ENCODE peak calls at places on chromosomes 13 and 19, in six cellular contexts. A is HFFc6, R is body of pancreas, W is left colon, F is WTC11, S is heart right ventricle. N is an unnamed sample.

GRCh38 chr13:113053801-113054604 is 51.6 kb upstream of the F7 start:
- DNase-seq in W (no peak), F (no peak), S (no peak), A (no peak), R (no peak), N (no peak)

GRCh38 chr19:18895828-18896341 is at the start of gene CERS1:
- DNase-seq in R (no peak), S (no peak), A (no peak), F (peak; percentile 48), W (no peak), N (no peak)

GRCh38 chr13:105290596-105290995 is 1244.9 kb downstream of the EFNB2 start:
- DNase-seq in R (no peak), W (no peak), S (no peak), A (no peak), F (no peak), N (no peak)

GRCh38 chr13:96726651-96727050 is 267.6 kb downstream of the OXGR1 start:
- DNase-seq in F (no peak), A (no peak), R (no peak), S (no peak), W (no peak), N (no peak)

GRCh38 chr13:96090240-96091101 is 564 bp downstream of the HS6ST3 start:
- DNase-seq in A (no peak), S (no peak), W (no peak), R (peak; percentile 44), F (peak; percentile 50), N (no peak)

GRCh38 chr19:5823579-5824281 is 15.8 kb downstream of the FUT6 start:
- DNase-seq in A (no peak), W (no peak), R (peak; percentile 47), F (peak; percentile 65), S (no peak), N (no peak)

GRCh38 chr19:5470264-5470671 is 15.1 kb downstream of the ZNRF4 start:
- DNase-seq in S (no peak), A (no peak), W (peak; percentile 63), R (no peak), F (no peak), N (no peak)

GRCh38 chr19:10228925-10229324 is 2.2 kb downstream of the S1PR2 start:
- DNase-seq in W (no peak), S (peak; percentile 24), R (peak; percentile 24), F (peak; percentile 54), A (no peak), N (no peak)

GRCh38 chr13:112645327-112645914 is 44.4 kb upstream of the ATP11A start:
- DNase-seq in S (no peak), R (no peak), W (no peak), F (no peak), A (no peak), N (no peak)

GRCh38 chr19:49361438-49362047 is 673 bp downstream of the TEAD2 start:
- DNase-seq in S (peak; percentile 92), W (peak; percentile 77), R (peak; percentile 86), A (peak; percentile 39), F (peak; percentile 72), N (peak; percentile 48)

GRCh38 chr13:80011448-80012212 is 329.3 kb downstream of the SPRY2 start:
- DNase-seq in F (no peak), A (no peak), R (peak; percentile 36), S (no peak), W (no peak), N (peak; percentile 55)

GRCh38 chr19:55545913-55546495 is 661 bp upstream of the SBK3 start:
- DNase-seq in W (no peak), S (peak; percentile 63), R (no peak), F (no peak), A (no peak), N (no peak)

GRCh38 chr13:110525328-110526319 is 35.9 kb downstream of the RAB20 start:
- DNase-seq in R (no peak), W (peak; percentile 70), F (no peak), A (no peak), S (peak; percentile 54), N (no peak)

GRCh38 chr13:36192166-36192565 is 22.2 kb downstream of the SOHLH2 start:
- DNase-seq in F (no peak), A (no peak), S (no peak), R (no peak), W (no peak), N (no peak)

GRCh38 chr19:45136507-45137178 is 24.1 kb downstream of the NKPD1 start:
- DNase-seq in A (no peak), F (no peak), S (no peak), R (no peak), W (no peak), N (no peak)

GRCh38 chr13:36718146-36718545 is 44.3 kb downstream of the SERTM1 start:
- DNase-seq in F (no peak), R (no peak), S (no peak), W (no peak), A (no peak), N (no peak)

GRCh38 chr13:100529666-100530065 is 58.9 kb downstream of the GGACT start:
- DNase-seq in A (no peak), S (no peak), F (no peak), W (no peak), R (no peak), N (no peak)

GRCh38 chr19:28596561-28597071 is 616.3 kb downstream of the UQCRFS1 start:
- DNase-seq in A (no peak), R (peak; percentile 67), F (no peak), W (no peak), S (no peak), N (peak; percentile 71)

GRCh38 chr13:94444826-94445225 is 34.7 kb downstream of the DCT start:
- DNase-seq in S (no peak), R (no peak), F (no peak), A (no peak), W (no peak), N (no peak)

GRCh38 chr13:29548722-29549446 is 46.6 kb downstream of the SLC7A1 start:
- DNase-seq in A (peak; percentile 65), R (peak; percentile 52), W (no peak), F (no peak), S (no peak), N (peak; percentile 8)

GRCh38 chr19:31545766-31546165 is 196.5 kb upstream of the TSHZ3 start:
- DNase-seq in A (no peak), F (no peak), W (no peak), S (no peak), R (no peak), N (no peak)

GRCh38 chr19:6794817-6795431 is 22.4 kb downstream of the VAV1 start:
- DNase-seq in S (no peak), A (no peak), F (no peak), W (no peak), R (no peak), N (no peak)

GRCh38 chr19:49065905-49066512 is 1.4 kb upstream of the NTF4 start:
- DNase-seq in R (no peak), S (no peak), A (no peak), F (no peak), W (no peak), N (no peak)

N was measured in A172.